ENCODE peak calls at places on chromosomes 1 and 21, in ten cellular contexts. J is naive thymus-derived CD4-positive, alpha-beta T cell; G is HL-60; D is ovary; F is prostate gland; C is PC-3; R is neural progenitor cell; U is left ventricle myocardium inferior; O is astrocyte of the spinal cord; Q is H1. B is an unnamed sample.

GRCh38 chr21:33977721-33978369 is 62.2 kb upstream of the ATP5PO start:
- DNase-seq in J (no peak), G (no peak), D (no peak), F (no peak), C (no peak), R (no peak), U (no peak), O (no peak), Q (no peak), B (no peak)

GRCh38 chr1:3657096-3657475 is 4.8 kb downstream of the TP73 start:
- DNase-seq in J (no peak), G (no peak), D (no peak), F (no peak), C (no peak), R (no peak), U (no peak), O (no peak), Q (no peak), B (no peak)

GRCh38 chr1:222136869-222137268 is 395.0 kb upstream of the DUSP10 start:
- DNase-seq in J (no peak), G (no peak), D (no peak), F (peak), C (peak), R (no peak), U (no peak), O (no peak), Q (no peak), B (no peak)

GRCh38 chr1:41041866-41042265 is 20.3 kb upstream of the SLFNL1 start:
- DNase-seq in J (no peak), G (peak), D (no peak), F (no peak), C (no peak), R (no peak), U (no peak), O (no peak), Q (no peak), B (no peak)

GRCh38 chr1:41666991-41667631 is 182.6 kb upstream of the EDN2 start:
- DNase-seq in J (no peak), G (no peak), D (no peak), F (peak), C (peak), R (peak), U (no peak), O (no peak), Q (no peak), B (peak)

GRCh38 chr21:29641635-29642550 is 297.9 kb downstream of the GRIK1 start:
- DNase-seq in J (no peak), G (no peak), D (no peak), F (no peak), C (no peak), R (no peak), U (no peak), O (no peak), Q (no peak), B (no peak)

GRCh38 chr1:235974616-235975015 is 90.3 kb downstream of the NID1 start:
- DNase-seq in J (no peak), G (no peak), D (no peak), F (no peak), C (no peak), R (no peak), U (no peak), O (no peak), Q (no peak), B (no peak)

GRCh38 chr1:109498161-109498801 is 4.4 kb downstream of the CYB561D1 start:
- DNase-seq in J (no peak), G (peak), D (peak), F (no peak), C (peak), R (peak), U (no peak), O (peak), Q (no peak), B (no peak)

GRCh38 chr1:171642197-171642596 is 10.3 kb downstream of the MYOC start:
- DNase-seq in J (no peak), G (no peak), D (no peak), F (no peak), C (no peak), R (no peak), U (no peak), O (no peak), Q (no peak), B (no peak)

GRCh38 chr1:85865183-85865582 is 156.9 kb upstream of the ZNHIT6 start:
- DNase-seq in J (no peak), G (no peak), D (no peak), F (no peak), C (no peak), R (no peak), U (no peak), O (no peak), Q (no peak), B (no peak)

GRCh38 chr1:228459091-228459993 is 27.8 kb upstream of the RNF187 start:
- DNase-seq in J (peak), G (peak), D (peak), F (no peak), C (peak), R (peak), U (peak), O (peak), Q (no peak), B (peak)

GRCh38 chr1:165248969-165249571 is 107.4 kb downstream of the LMX1A start:
- DNase-seq in J (no peak), G (no peak), D (no peak), F (no peak), C (no peak), R (no peak), U (no peak), O (no peak), Q (no peak), B (no peak)

GRCh38 chr1:87513270-87513669 is 184.6 kb downstream of the LMO4 start:
- DNase-seq in J (no peak), G (no peak), D (no peak), F (no peak), C (no peak), R (peak), U (no peak), O (peak), Q (no peak), B (no peak)

GRCh38 chr1:6732942-6733341 is 31.3 kb upstream of the DNAJC11 start:
- DNase-seq in J (no peak), G (no peak), D (no peak), F (no peak), C (no peak), R (no peak), U (no peak), O (no peak), Q (no peak), B (no peak)

DNA sequence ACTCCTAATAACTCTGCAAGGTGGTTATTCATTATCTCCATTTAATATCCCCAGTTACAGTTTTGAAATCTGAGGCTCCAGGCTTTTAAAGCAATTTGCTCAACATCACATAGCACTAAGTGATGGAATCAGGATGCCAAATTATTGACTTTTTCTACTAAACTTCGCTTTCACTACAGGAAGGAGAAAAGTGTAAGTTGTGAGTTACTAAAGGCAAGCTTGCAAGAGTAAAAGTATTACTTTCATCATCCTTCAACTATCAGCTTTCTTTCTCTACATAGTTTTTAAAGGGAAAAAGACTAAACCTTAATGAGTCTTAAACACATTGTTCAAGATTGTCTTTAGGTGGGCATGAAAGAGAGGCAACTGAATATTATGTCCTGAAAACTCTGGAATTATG is 1.8 kb downstream of the OSBPL9 start:
- DNase-seq in J (no peak), G (no peak), D (no peak), F (no peak), C (no peak), R (no peak), U (no peak), O (no peak), Q (no peak), B (no peak)
- H3K4me3 ChIP-seq in J (no peak), G (no peak), D (peak), F (no peak), C (peak), R (no peak), U (peak), O (no peak), Q (no peak), B (no peak)

GRCh38 chr1:204454476-204454875 is 40.1 kb downstream of the PIK3C2B start:
- DNase-seq in J (no peak), G (no peak), D (no peak), F (no peak), C (no peak), R (no peak), U (no peak), O (no peak), Q (no peak), B (no peak)
- H3K4me3 ChIP-seq in J (no peak), G (no peak), D (no peak), F (no peak), C (no peak), R (peak), U (no peak), O (no peak), Q (no peak), B (no peak)

DNA sequence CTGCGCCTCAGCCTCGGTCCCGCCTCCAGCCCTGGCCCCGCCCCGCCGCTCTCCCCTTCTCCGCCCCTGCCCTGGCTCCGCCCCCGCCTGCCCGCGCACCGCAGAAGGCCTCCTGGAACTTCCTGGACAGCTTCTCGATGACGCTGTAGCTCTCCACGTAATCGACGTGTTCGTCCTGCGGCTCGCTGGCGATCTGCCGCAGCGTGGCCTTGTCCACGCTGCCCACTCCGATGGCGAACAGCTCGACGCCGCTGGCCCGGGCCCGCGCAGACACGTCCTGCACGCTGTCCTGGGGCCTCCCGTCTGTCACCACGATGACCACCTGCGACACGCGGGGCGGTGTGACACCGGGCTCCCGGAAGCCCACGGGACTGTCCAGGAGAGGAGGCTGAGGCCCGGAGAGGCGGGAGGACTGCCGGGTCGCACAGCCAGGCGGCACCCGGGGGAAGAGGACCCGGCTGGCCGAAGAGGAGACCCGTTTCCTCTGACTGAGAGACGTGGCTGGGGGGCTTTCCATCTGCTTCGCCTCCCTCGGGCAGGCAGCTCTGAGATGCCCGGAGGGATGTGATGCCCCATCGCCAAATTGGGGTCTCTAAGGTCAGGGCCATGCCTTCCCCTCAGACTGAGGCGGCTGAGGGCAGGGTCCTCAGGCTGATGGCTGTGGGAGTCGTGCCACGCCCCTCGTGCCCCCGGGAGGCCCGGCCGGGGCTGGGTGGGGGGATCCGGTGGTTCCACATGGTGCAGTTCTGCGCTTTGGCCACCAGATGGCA is 4.6 kb downstream of the MATN1 start:
- DNase-seq in J (peak), G (peak), D (peak), F (peak), C (no peak), R (peak), U (peak), O (peak), Q (no peak), B (peak)
- H3K4me3 ChIP-seq in J (peak), G (peak), D (peak), F (peak), C (peak), R (peak), U (peak), O (peak), Q (peak), B (peak)

DNA sequence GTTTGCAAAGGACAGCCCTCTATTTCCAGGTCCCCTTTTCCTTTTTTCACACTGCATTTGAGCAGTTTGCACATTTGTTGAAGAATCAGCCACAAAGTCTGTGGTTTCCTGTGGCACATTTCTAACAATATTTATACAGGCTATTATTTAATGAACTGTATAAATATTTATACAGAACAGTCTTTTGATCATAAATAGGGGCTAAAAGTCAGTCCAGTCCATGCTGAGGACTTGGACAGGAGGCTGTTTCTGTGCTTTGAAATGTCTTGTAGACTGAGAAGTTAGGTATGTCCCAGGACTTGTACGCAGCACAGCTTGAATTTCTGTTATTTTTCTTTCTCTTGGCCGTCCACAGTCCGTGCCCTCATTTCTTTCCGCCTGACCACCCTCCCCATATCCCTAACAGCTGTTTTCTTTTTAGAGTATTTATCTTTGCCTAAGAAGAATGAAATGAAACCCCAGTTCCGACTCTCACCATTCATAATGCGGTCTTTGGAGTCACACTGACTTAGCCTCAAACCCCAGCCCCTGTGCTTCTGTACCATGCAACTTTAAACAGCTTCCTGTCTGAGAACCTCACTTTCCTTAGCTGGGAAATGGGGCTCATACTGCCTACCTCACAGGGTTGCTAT is 19.7 kb downstream of the FGGY start:
- DNase-seq in J (no peak), G (no peak), D (no peak), F (no peak), C (no peak), R (no peak), U (no peak), O (peak), Q (no peak), B (peak)
- H3K4me3 ChIP-seq in J (peak), G (no peak), D (no peak), F (no peak), C (no peak), R (no peak), U (peak), O (no peak), Q (no peak), B (no peak)

DNA sequence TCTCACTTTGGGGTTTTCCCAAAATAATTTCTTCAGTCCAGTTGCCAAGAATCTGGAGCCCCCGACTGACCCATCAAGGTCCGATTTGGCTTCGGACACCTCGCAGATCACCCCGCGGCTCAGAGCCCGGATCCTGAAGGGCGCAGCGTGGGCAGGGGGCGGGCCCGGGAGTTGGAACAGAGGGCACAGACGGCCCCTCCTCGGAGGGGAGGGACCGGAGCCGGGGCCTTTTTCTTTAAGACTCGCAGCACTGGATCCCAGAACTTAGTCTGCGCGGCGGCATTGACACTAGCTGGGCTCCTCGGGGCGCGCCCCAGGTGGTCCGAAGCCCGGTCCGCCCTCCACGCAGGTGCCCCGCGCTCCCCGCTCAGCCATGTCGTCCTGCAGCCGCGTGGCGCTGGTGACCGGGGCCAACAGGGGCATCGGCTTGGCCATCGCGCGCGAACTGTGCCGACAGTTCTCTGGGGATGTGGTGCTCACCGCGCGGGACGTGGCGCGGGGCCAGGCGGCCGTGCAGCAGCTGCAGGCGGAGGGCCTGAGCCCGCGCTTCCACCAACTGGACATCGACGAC is at the start of gene CBR3:
- DNase-seq in J (peak), G (no peak), D (peak), F (peak), C (peak), R (peak), U (peak), O (peak), Q (no peak), B (no peak)
- H3K4me3 ChIP-seq in J (peak), G (peak), D (peak), F (peak), C (peak), R (peak), U (peak), O (peak), Q (peak), B (peak)

GRCh38 chr1:164165466-164165865 is 393.5 kb upstream of the PBX1 start:
- DNase-seq in J (no peak), G (no peak), D (no peak), F (no peak), C (no peak), R (no peak), U (no peak), O (no peak), Q (no peak), B (no peak)

DNA sequence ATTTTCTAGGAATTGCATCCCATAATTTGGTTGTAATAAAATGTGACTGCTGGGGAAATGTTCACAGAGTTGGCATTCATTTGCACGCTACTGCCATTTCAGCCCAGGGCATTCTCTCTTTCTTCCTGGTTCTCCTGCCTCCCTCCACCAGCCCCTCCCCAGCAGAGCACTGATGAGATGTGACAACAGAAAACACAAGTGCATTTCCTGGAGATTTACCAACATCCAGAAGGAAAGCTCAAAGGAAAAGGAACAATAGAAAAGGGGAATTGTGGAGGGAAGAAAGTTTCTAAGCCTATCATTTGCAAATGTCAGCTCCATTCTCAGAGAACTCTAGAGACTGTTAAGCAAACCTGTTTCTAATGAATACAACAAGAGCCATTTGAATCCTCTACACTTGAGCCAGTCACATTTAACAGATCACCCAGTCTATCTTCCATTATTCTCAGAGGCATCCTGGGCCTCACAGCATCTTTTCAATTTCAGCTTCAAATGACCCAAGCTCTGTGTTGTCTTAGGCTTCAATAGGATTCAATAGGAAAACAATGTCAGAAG is 395.6 kb upstream of the PBX1 start:
- DNase-seq in J (no peak), G (no peak), D (no peak), F (no peak), C (no peak), R (peak), U (no peak), O (no peak), Q (no peak), B (no peak)
- H3K4me3 ChIP-seq in J (no peak), G (no peak), D (no peak), F (no peak), C (no peak), R (no peak), U (no peak), O (no peak), Q (no peak), B (no peak)

GRCh38 chr21:37424987-37425386 is 58.4 kb downstream of the DYRK1A start:
- DNase-seq in J (no peak), G (no peak), D (no peak), F (no peak), C (no peak), R (no peak), U (no peak), O (no peak), Q (no peak), B (no peak)
- H3K4me3 ChIP-seq in J (no peak), G (no peak), D (no peak), F (no peak), C (no peak), R (no peak), U (peak), O (no peak), Q (no peak), B (no peak)

GRCh38 chr1:84688461-84689061 is 1.7 kb downstream of the SSX2IP start:
- DNase-seq in J (no peak), G (peak), D (no peak), F (no peak), C (peak), R (no peak), U (no peak), O (no peak), Q (no peak), B (no peak)
- H3K4me3 ChIP-seq in J (no peak), G (no peak), D (no peak), F (no peak), C (peak), R (peak), U (peak), O (no peak), Q (peak), B (no peak)

DNA sequence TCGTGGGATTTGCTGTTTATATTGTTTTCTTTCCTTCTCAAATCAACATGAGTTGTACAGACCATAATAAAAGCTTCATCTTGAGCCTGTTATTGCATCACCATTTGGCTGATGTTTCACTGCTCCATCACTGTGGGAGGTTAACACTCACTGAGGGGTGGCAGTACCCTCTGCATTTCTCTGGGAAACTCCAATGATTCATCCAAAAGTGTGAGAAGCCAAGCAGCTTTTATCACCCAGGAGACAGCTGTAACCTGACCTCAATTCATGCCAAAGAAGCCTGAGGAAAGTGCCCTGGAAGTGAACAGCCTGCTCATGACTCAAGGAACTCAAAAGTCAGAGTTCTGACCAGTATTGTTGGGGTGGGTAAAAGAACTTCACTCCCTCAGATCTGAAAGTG is 84.1 kb downstream of the GPR88 start:
- DNase-seq in J (no peak), G (no peak), D (peak), F (no peak), C (peak), R (peak), U (no peak), O (peak), Q (no peak), B (no peak)
- H3K4me3 ChIP-seq in J (no peak), G (no peak), D (no peak), F (no peak), C (no peak), R (no peak), U (no peak), O (no peak), Q (no peak), B (no peak)